ENCODE peak calls at places on chromosomes 3 and 15, in seven cellular contexts. P is mesendoderm, D is H9, H is H1, K is neuronal stem cell, T is trophoblast cell, N is mesenchymal stem cell. L is an unnamed sample.

GRCh38 chr3:52649461-52650210 is 36.1 kb downstream of the PBRM1 start:
- DNase-seq in K (no peak), T (peak; percentile 40), P (no peak), D (no peak), N (no peak), H (no peak), L (peak; percentile 70)

GRCh38 chr3:175346573-175347356 is 487.6 kb downstream of the NAALADL2 start:
- DNase-seq in N (peak; percentile 82), D (no peak), H (no peak), T (no peak), K (no peak), P (no peak), L (peak; percentile 95)

GRCh38 chr15:22895465-22896190 is 57.2 kb downstream of the NIPA2 start:
- DNase-seq in P (peak; percentile 85), H (no peak), D (no peak), T (peak; percentile 99), N (no peak), K (no peak), L (peak; percentile 34)

GRCh38 chr3:134381836-134382442 is 7.7 kb upstream of the AMOTL2 start:
- DNase-seq in K (no peak), T (peak; percentile 85), D (peak; percentile 67), P (no peak), H (no peak), N (no peak), L (no peak)

GRCh38 chr15:74400313-74400850 is 32.9 kb upstream of the CYP11A1 start:
- DNase-seq in D (no peak), P (no peak), N (no peak), H (no peak), T (no peak), K (no peak), L (no peak)

GRCh38 chr15:71547066-71547465 is 263.3 kb upstream of the NR2E3 start:
- DNase-seq in K (no peak), H (no peak), T (no peak), D (no peak), N (no peak), P (no peak), L (no peak)

GRCh38 chr3:81072591-81072990 is 688.9 kb downstream of the GBE1 start:
- DNase-seq in N (no peak), H (no peak), D (no peak), T (no peak), P (no peak), K (no peak), L (no peak)

GRCh38 chr3:46484388-46484787 is 13.4 kb upstream of the RTP3 start:
- DNase-seq in T (no peak), P (no peak), K (no peak), D (no peak), H (no peak), N (no peak), L (no peak)

GRCh38 chr3:183122257-183122932 is 23.1 kb upstream of the MCCC1 start:
- DNase-seq in H (no peak), P (peak; percentile 59), D (no peak), K (no peak), N (peak; percentile 62), T (no peak), L (peak; percentile 74)

GRCh38 chr3:142597898-142598297 is 1.7 kb downstream of the PLS1 start:
- DNase-seq in H (no peak), N (no peak), P (no peak), T (no peak), D (no peak), K (no peak), L (no peak)

GRCh38 chr3:87082806-87083440 is 92.0 kb upstream of the VGLL3 start:
- DNase-seq in K (peak; percentile 43), D (peak; percentile 29), N (peak; percentile 69), P (peak; percentile 78), T (peak; percentile 28), H (peak; percentile 5), L (peak; percentile 75)

GRCh38 chr3:182521339-182521738 is 272.0 kb upstream of the ATP11B start:
- DNase-seq in K (no peak), D (no peak), N (no peak), P (no peak), T (no peak), H (no peak), L (no peak)

GRCh38 chr3:186772281-186772885 is 11.0 kb upstream of the EIF4A2 start:
- DNase-seq in P (no peak), K (no peak), H (no peak), D (peak; percentile 36), T (peak; percentile 47), N (no peak), L (no peak)

GRCh38 chr3:133040696-133041523 is 2.7 kb downstream of the TMEM108 start:
- DNase-seq in P (peak; percentile 87), T (peak; percentile 78), D (peak; percentile 80), N (peak; percentile 66), K (peak; percentile 83), H (peak; percentile 47), L (peak; percentile 71)

GRCh38 chr3:56904526-56905245 is 102.9 kb upstream of the ARHGEF3 start:
- DNase-seq in T (no peak), K (no peak), N (no peak), D (no peak), H (no peak), P (no peak), L (no peak)

GRCh38 chr3:100254168-100254777 is 6.5 kb upstream of the TBC1D23 start:
- DNase-seq in K (peak; percentile 54), D (peak; percentile 67), N (peak; percentile 86), T (peak; percentile 25), P (peak; percentile 83), H (peak; percentile 43), L (peak; percentile 78)

GRCh38 chr15:47548986-47549385 is 168.3 kb upstream of the SEMA6D start:
- DNase-seq in N (no peak), H (no peak), P (peak; percentile 68), T (no peak), K (no peak), D (no peak), L (no peak)

GRCh38 chr15:30930422-30930821 is 26.7 kb downstream of the FAN1 start:
- DNase-seq in K (no peak), N (no peak), D (no peak), H (no peak), T (no peak), P (no peak), L (no peak)

DNA sequence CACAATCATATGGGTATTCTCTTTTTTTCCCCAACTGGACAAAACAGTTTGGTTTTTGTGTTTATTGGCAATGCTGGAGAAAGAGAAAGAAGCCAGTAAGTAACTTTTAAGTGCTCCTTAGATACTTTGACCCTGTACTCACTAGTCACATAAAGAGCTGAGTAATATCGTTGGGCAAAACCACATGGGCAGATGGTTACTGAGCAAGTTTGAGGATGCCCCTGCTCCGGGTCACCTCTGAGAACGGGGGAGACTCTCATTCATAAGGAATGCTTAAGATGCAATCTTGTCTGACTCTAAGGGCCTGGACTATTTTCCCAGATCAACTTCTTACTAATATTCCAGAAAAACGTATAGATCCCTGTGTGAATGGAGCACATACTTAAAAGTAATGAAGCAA is 106.4 kb upstream of the SLC2A2 start:
- DNase-seq in P (no peak), N (peak; percentile 84), H (no peak), D (no peak), K (no peak), T (peak; percentile 7), L (peak; percentile 85)
- H4K8ac ChIP-seq in P (no peak overlapping the region), N (no peak overlapping the region), H (no peak overlapping the region), D (no peak overlapping the region), K (no peak overlapping the region), T (no peak overlapping the region), L (no peak overlapping the region)

GRCh38 chr3:184811034-184811433 is 932 bp upstream of the VPS8 start:
- DNase-seq in T (no peak), P (no peak), H (no peak), N (no peak), D (no peak), K (no peak), L (no peak)

GRCh38 chr3:184806567-184807271 is 5.2 kb upstream of the VPS8 start:
- DNase-seq in K (no peak), N (no peak), D (no peak), H (no peak), T (no peak), P (no peak), L (no peak)

GRCh38 chr3:184805351-184806038 is 6.5 kb upstream of the VPS8 start:
- DNase-seq in T (no peak), N (peak; percentile 28), K (no peak), H (no peak), D (no peak), P (no peak), L (no peak)

GRCh38 chr3:184807549-184807948 is 4.4 kb upstream of the VPS8 start:
- DNase-seq in K (no peak), P (no peak), T (no peak), N (no peak), H (no peak), D (no peak), L (peak; percentile 28)

DNA sequence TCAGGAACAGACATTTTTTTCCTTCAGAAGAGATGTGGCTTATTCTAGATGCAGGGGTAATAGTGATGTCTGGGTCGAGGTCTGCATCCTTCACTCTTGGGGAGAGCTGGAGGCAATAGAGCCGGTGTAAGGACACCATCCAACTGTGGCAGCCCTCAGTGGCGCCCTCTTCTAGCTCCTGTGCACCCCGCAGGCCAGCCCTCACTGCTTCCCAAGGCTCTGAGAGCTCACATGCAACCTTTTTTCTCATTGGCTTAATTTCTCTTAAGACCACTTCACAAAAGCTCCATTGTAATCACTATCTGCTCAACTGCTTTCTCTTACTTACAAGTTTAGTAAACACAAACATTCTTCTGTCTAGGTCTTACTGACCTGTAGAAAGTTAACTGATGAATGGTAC is 3.9 kb upstream of the VPS8 start:
- DNase-seq in D (peak; percentile 81), H (peak; percentile 38), P (peak; percentile 84), N (no peak), K (peak; percentile 35), T (no peak), L (no peak)
- H4K8ac ChIP-seq in D (no peak overlapping the region), H (no peak overlapping the region), P (no peak overlapping the region), N (no peak overlapping the region), K (no peak overlapping the region), T (no peak overlapping the region), L (no peak overlapping the region)

GRCh38 chr15:39814487-39814886 is 31.8 kb upstream of the FSIP1 start:
- DNase-seq in H (no peak), N (no peak), D (no peak), K (no peak), T (no peak), P (no peak), L (no peak)

GRCh38 chr15:39823634-39824033 is 41.0 kb upstream of the FSIP1 start:
- DNase-seq in K (no peak), T (no peak), P (no peak), N (no peak), H (no peak), D (no peak), L (no peak)

GRCh38 chr15:39819449-39820016 is 36.9 kb upstream of the FSIP1 start:
- DNase-seq in K (no peak), T (no peak), P (no peak), H (no peak), N (no peak), D (no peak), L (no peak)

GRCh38 chr15:39817892-39818291 is 35.3 kb upstream of the FSIP1 start:
- DNase-seq in N (no peak), K (no peak), H (no peak), P (no peak), T (no peak), D (no peak), L (no peak)
- H4K8ac ChIP-seq in N (no peak overlapping the region), K (no peak overlapping the region), H (no peak overlapping the region), P (no peak overlapping the region), T (no peak overlapping the region), D (no peak overlapping the region), L (no peak overlapping the region)

DNA sequence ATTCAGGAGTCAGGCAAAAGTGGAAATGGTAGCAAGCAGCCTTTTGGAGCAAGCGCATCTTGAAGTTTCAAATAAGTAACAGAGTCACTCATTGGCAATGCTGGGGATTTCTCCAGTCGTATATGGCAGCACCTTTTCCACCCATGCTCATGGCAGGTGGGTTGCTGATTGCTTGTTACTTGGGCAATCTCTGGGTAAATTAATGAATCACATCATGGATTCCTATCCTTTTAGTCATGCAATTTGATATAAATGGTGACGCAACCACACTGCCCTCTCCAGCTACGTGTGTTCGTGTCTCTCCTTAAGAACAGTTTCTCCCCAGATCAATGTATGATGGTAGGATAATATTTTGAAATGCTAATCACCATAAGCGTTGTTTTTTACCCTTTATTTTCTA is 339.9 kb upstream of the KCNH8 start:
- DNase-seq in K (no peak), T (no peak), H (no peak), N (no peak), D (no peak), P (no peak), L (no peak)
- H4K8ac ChIP-seq in K (no peak overlapping the region), T (no peak overlapping the region), H (no peak overlapping the region), N (no peak overlapping the region), D (no peak overlapping the region), P (no peak overlapping the region), L (no peak overlapping the region)

L was measured in IMR-90.